ENCODE peak calls at places on chromosome X, in ten cellular contexts. One of them, this sample, is unnamed.

GRCh38 chrX:137428777-137429564 is 137.0 kb upstream of the ZIC3 start:
- DNase-seq in A549: no peak
- DNase-seq in breast epithelium: no peak
- DNase-seq in cardiac muscle cell: peak; percentile 7
- DNase-seq in colonic mucosa: no peak
- DNase-seq in SK-N-SH: no peak
- DNase-seq in astrocyte: no peak
- DNase-seq in OCI-LY7: no peak
- DNase-seq in body of pancreas: no peak
- DNase-seq in sigmoid colon: no peak
- DNase-seq in this sample: no peak

GRCh38 chrX:81377329-81377728 is 175.4 kb downstream of the SH3BGRL start:
- DNase-seq in OCI-LY7: peak; percentile 23
- DNase-seq in cardiac muscle cell: peak; percentile 17
- DNase-seq in astrocyte: peak; percentile 2
- DNase-seq in body of pancreas: no peak
- DNase-seq in breast epithelium: no peak
- DNase-seq in sigmoid colon: no peak
- DNase-seq in colonic mucosa: no peak
- DNase-seq in SK-N-SH: peak; percentile 1
- DNase-seq in A549: peak; percentile 1
- DNase-seq in this sample: no peak

GRCh38 chrX:132488819-132489255 is at the start of gene MBNL3:
- DNase-seq in colonic mucosa: peak; percentile 62
- DNase-seq in sigmoid colon: peak; percentile 64
- DNase-seq in breast epithelium: peak; percentile 26
- DNase-seq in OCI-LY7: peak; percentile 90
- DNase-seq in body of pancreas: peak; percentile 58
- DNase-seq in cardiac muscle cell: peak; percentile 80
- DNase-seq in astrocyte: peak; percentile 20
- DNase-seq in SK-N-SH: peak; percentile 52
- DNase-seq in A549: no peak
- DNase-seq in this sample: no peak

GRCh38 chrX:34371740-34372139 is 239.6 kb upstream of the FAM47A start:
- DNase-seq in breast epithelium: no peak
- DNase-seq in SK-N-SH: no peak
- DNase-seq in sigmoid colon: no peak
- DNase-seq in cardiac muscle cell: no peak
- DNase-seq in A549: no peak
- DNase-seq in astrocyte: no peak
- DNase-seq in OCI-LY7: no peak
- DNase-seq in body of pancreas: no peak
- DNase-seq in colonic mucosa: no peak
- DNase-seq in this sample: no peak

GRCh38 chrX:56746996-56747395 is 18.0 kb downstream of the NBDY start:
- DNase-seq in OCI-LY7: no peak
- DNase-seq in colonic mucosa: no peak
- DNase-seq in sigmoid colon: no peak
- DNase-seq in astrocyte: no peak
- DNase-seq in body of pancreas: no peak
- DNase-seq in breast epithelium: no peak
- DNase-seq in cardiac muscle cell: no peak
- DNase-seq in SK-N-SH: no peak
- DNase-seq in A549: no peak
- DNase-seq in this sample: no peak

GRCh38 chrX:7987160-7987992 is 60.2 kb upstream of the PNPLA4 start:
- DNase-seq in sigmoid colon: no peak
- DNase-seq in SK-N-SH: no peak
- DNase-seq in breast epithelium: no peak
- DNase-seq in OCI-LY7: peak; percentile 1
- DNase-seq in A549: no peak
- DNase-seq in body of pancreas: no peak
- DNase-seq in colonic mucosa: no peak
- DNase-seq in cardiac muscle cell: no peak
- DNase-seq in astrocyte: peak; percentile 65
- DNase-seq in this sample: no peak

GRCh38 chrX:40172169-40172979 is 74.6 kb upstream of the BCOR start:
- DNase-seq in OCI-LY7: peak; percentile 56
- DNase-seq in SK-N-SH: no peak
- DNase-seq in body of pancreas: peak; percentile 58
- DNase-seq in sigmoid colon: peak; percentile 88
- DNase-seq in breast epithelium: no peak
- DNase-seq in A549: no peak
- DNase-seq in astrocyte: peak; percentile 42
- DNase-seq in cardiac muscle cell: peak; percentile 62
- DNase-seq in colonic mucosa: peak; percentile 69
- DNase-seq in this sample: peak; percentile 84

GRCh38 chrX:2261838-2262678 is 238.7 kb downstream of the DHRSX start:
- DNase-seq in astrocyte: peak; percentile 10
- DNase-seq in OCI-LY7: no peak
- DNase-seq in SK-N-SH: no peak
- DNase-seq in breast epithelium: no peak
- DNase-seq in colonic mucosa: no peak
- DNase-seq in sigmoid colon: peak; percentile 36
- DNase-seq in cardiac muscle cell: no peak
- DNase-seq in body of pancreas: no peak
- DNase-seq in A549: no peak
- DNase-seq in this sample: no peak

GRCh38 chrX:102341867-102342266 is 94.9 kb downstream of the NXF2 start:
- DNase-seq in colonic mucosa: no peak
- DNase-seq in sigmoid colon: no peak
- DNase-seq in OCI-LY7: no peak
- DNase-seq in A549: no peak
- DNase-seq in astrocyte: no peak
- DNase-seq in body of pancreas: no peak
- DNase-seq in SK-N-SH: no peak
- DNase-seq in cardiac muscle cell: no peak
- DNase-seq in breast epithelium: no peak
- DNase-seq in this sample: no peak

GRCh38 chrX:69993494-69993893 is 56.2 kb downstream of the AWAT2 start:
- DNase-seq in sigmoid colon: no peak
- DNase-seq in OCI-LY7: no peak
- DNase-seq in astrocyte: no peak
- DNase-seq in breast epithelium: no peak
- DNase-seq in body of pancreas: no peak
- DNase-seq in colonic mucosa: no peak
- DNase-seq in cardiac muscle cell: no peak
- DNase-seq in A549: no peak
- DNase-seq in SK-N-SH: no peak
- DNase-seq in this sample: no peak

GRCh38 chrX:40171513-40172168 is 73.9 kb upstream of the BCOR start:
- DNase-seq in cardiac muscle cell: peak; percentile 63
- DNase-seq in OCI-LY7: peak; percentile 66
- DNase-seq in A549: no peak
- DNase-seq in colonic mucosa: peak; percentile 27
- DNase-seq in astrocyte: peak; percentile 35
- DNase-seq in breast epithelium: no peak
- DNase-seq in body of pancreas: no peak
- DNase-seq in sigmoid colon: peak; percentile 68
- DNase-seq in SK-N-SH: no peak
- DNase-seq in this sample: peak; percentile 74

GRCh38 chrX:45850775-45851433 is 650.2 kb upstream of the DIPK2B start:
- DNase-seq in colonic mucosa: peak; percentile 38
- DNase-seq in A549: peak; percentile 15
- DNase-seq in astrocyte: peak; percentile 25
- DNase-seq in breast epithelium: no peak
- DNase-seq in cardiac muscle cell: peak; percentile 17
- DNase-seq in body of pancreas: no peak
- DNase-seq in sigmoid colon: peak; percentile 66
- DNase-seq in SK-N-SH: peak; percentile 8
- DNase-seq in OCI-LY7: no peak
- DNase-seq in this sample: no peak

GRCh38 chrX:148905376-148905775 is 405.0 kb downstream of the AFF2 start:
- DNase-seq in A549: no peak
- DNase-seq in breast epithelium: no peak
- DNase-seq in sigmoid colon: no peak
- DNase-seq in SK-N-SH: no peak
- DNase-seq in astrocyte: no peak
- DNase-seq in OCI-LY7: no peak
- DNase-seq in body of pancreas: no peak
- DNase-seq in cardiac muscle cell: no peak
- DNase-seq in colonic mucosa: no peak
- DNase-seq in this sample: no peak

GRCh38 chrX:79728421-79728820 is 286.1 kb upstream of the TBX22 start:
- DNase-seq in cardiac muscle cell: no peak
- DNase-seq in A549: no peak
- DNase-seq in colonic mucosa: no peak
- DNase-seq in breast epithelium: no peak
- DNase-seq in SK-N-SH: no peak
- DNase-seq in OCI-LY7: no peak
- DNase-seq in body of pancreas: no peak
- DNase-seq in astrocyte: no peak
- DNase-seq in sigmoid colon: no peak
- DNase-seq in this sample: no peak

DNA sequence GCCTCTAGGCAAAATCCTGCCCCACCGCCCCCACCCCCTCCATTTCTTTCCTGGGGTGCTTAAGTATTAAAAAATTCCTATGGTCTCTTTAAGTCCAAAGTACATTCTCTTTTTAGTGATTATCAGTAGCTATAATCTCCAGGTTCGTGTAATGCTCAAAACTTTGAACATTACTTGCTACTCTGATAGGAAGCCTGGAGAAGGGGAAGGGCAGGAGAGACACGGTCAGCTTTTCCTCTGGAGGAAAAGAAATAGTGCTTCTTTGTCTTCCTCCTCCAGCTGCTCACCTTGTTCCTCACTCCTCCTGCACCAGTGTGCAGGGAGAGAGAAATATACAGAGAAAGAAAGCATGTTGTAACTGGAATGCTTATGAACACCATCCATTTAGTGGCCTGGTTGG is 80.4 kb downstream of the PPP1R2C start:
- DNase-seq in astrocyte: no peak
- DNase-seq in cardiac muscle cell: no peak
- DNase-seq in colonic mucosa: no peak
- DNase-seq in sigmoid colon: no peak
- DNase-seq in body of pancreas: no peak
- DNase-seq in breast epithelium: no peak
- DNase-seq in A549: no peak
- DNase-seq in OCI-LY7: no peak
- DNase-seq in SK-N-SH: no peak
- DNase-seq in this sample: no peak
- H3K27ac ChIP-seq in astrocyte: no peak overlapping the region
- H3K27ac ChIP-seq in cardiac muscle cell: no peak overlapping the region
- H3K27ac ChIP-seq in colonic mucosa: peak overlapping the region; percentile 3
- H3K27ac ChIP-seq in sigmoid colon: no peak overlapping the region
- H3K27ac ChIP-seq in body of pancreas: no peak overlapping the region
- H3K27ac ChIP-seq in breast epithelium: no peak overlapping the region
- H3K27ac ChIP-seq in A549: no peak overlapping the region
- H3K27ac ChIP-seq in OCI-LY7: no peak overlapping the region
- H3K27ac ChIP-seq in SK-N-SH: no peak overlapping the region
- H3K27ac ChIP-seq in this sample: no peak overlapping the region

GRCh38 chrX:115547448-115547847 is 13.5 kb upstream of the PLS3 start:
- DNase-seq in OCI-LY7: no peak
- DNase-seq in colonic mucosa: no peak
- DNase-seq in cardiac muscle cell: no peak
- DNase-seq in body of pancreas: no peak
- DNase-seq in breast epithelium: no peak
- DNase-seq in A549: no peak
- DNase-seq in sigmoid colon: no peak
- DNase-seq in SK-N-SH: no peak
- DNase-seq in astrocyte: no peak
- DNase-seq in this sample: no peak
- TF ChIP-seq CTCF in OCI-LY7: no peak
- TF ChIP-seq CTCF in colonic mucosa: no peak
- TF ChIP-seq CTCF in cardiac muscle cell: no peak
- TF ChIP-seq CTCF in body of pancreas: no peak
- TF ChIP-seq CTCF in breast epithelium: no peak
- TF ChIP-seq CTCF in A549: peak; percentile 31
- TF ChIP-seq CTCF in sigmoid colon: no peak
- TF ChIP-seq CTCF in SK-N-SH: peak; percentile 21
- TF ChIP-seq CTCF in astrocyte: no peak
- TF ChIP-seq CTCF in this sample: no peak

GRCh38 chrX:114906978-114907510 is 110.4 kb downstream of the IL13RA2 start:
- DNase-seq in body of pancreas: no peak
- DNase-seq in astrocyte: no peak
- DNase-seq in sigmoid colon: no peak
- DNase-seq in breast epithelium: no peak
- DNase-seq in colonic mucosa: no peak
- DNase-seq in SK-N-SH: no peak
- DNase-seq in OCI-LY7: no peak
- DNase-seq in A549: no peak
- DNase-seq in cardiac muscle cell: no peak
- DNase-seq in this sample: no peak
- H3K4me3 ChIP-seq in body of pancreas: no peak overlapping the region
- H3K4me3 ChIP-seq in astrocyte: no peak overlapping the region
- H3K4me3 ChIP-seq in sigmoid colon: no peak overlapping the region
- H3K4me3 ChIP-seq in breast epithelium: no peak overlapping the region
- H3K4me3 ChIP-seq in colonic mucosa: no peak overlapping the region
- H3K4me3 ChIP-seq in SK-N-SH: no peak overlapping the region
- H3K4me3 ChIP-seq in OCI-LY7: no peak overlapping the region
- H3K4me3 ChIP-seq in A549: no peak overlapping the region
- H3K4me3 ChIP-seq in cardiac muscle cell: no peak overlapping the region
- H3K4me3 ChIP-seq in this sample: no peak overlapping the region

GRCh38 chrX:33204889-33205288 is 6.5 kb downstream of the DMD start:
- DNase-seq in A549: no peak
- DNase-seq in sigmoid colon: no peak
- DNase-seq in OCI-LY7: no peak
- DNase-seq in cardiac muscle cell: no peak
- DNase-seq in breast epithelium: no peak
- DNase-seq in astrocyte: no peak
- DNase-seq in colonic mucosa: no peak
- DNase-seq in SK-N-SH: no peak
- DNase-seq in body of pancreas: no peak
- DNase-seq in this sample: no peak
- H3K27ac ChIP-seq in A549: no peak overlapping the region
- H3K27ac ChIP-seq in sigmoid colon: peak overlapping the region; percentile 75
- H3K27ac ChIP-seq in OCI-LY7: no peak overlapping the region
- H3K27ac ChIP-seq in cardiac muscle cell: peak overlapping the region; percentile 0
- H3K27ac ChIP-seq in breast epithelium: peak overlapping the region; percentile 43
- H3K27ac ChIP-seq in astrocyte: no peak overlapping the region
- H3K27ac ChIP-seq in colonic mucosa: no peak overlapping the region
- H3K27ac ChIP-seq in SK-N-SH: no peak overlapping the region
- H3K27ac ChIP-seq in body of pancreas: no peak overlapping the region
- H3K27ac ChIP-seq in this sample: peak overlapping the region; percentile 35

GRCh38 chrX:119292445-119292844 is 56.4 kb downstream of the PGRMC1 start:
- DNase-seq in OCI-LY7: no peak
- DNase-seq in breast epithelium: no peak
- DNase-seq in colonic mucosa: no peak
- DNase-seq in body of pancreas: no peak
- DNase-seq in sigmoid colon: no peak
- DNase-seq in astrocyte: no peak
- DNase-seq in A549: no peak
- DNase-seq in SK-N-SH: no peak
- DNase-seq in cardiac muscle cell: no peak
- DNase-seq in this sample: no peak
- TF ChIP-seq CTCF in OCI-LY7: peak; percentile 18
- TF ChIP-seq CTCF in breast epithelium: no peak
- TF ChIP-seq CTCF in colonic mucosa: no peak
- TF ChIP-seq CTCF in body of pancreas: no peak
- TF ChIP-seq CTCF in sigmoid colon: no peak
- TF ChIP-seq CTCF in astrocyte: no peak
- TF ChIP-seq CTCF in A549: peak; percentile 10
- TF ChIP-seq CTCF in SK-N-SH: no peak
- TF ChIP-seq CTCF in cardiac muscle cell: no peak
- TF ChIP-seq CTCF in this sample: no peak